ENCODE peak calls at places on chromosome 6, in nine cellular contexts. H is OCI-LY7, V is omental fat pad, O is A549, W is fibroblast of the aortic adventitia, M is RWPE1, E is natural killer cell, F is fibroblast of mammary gland, X is upper lobe of left lung. P is an unnamed sample.

GRCh38 chr6:119284861-119285521 is 64.6 kb downstream of the MAN1A1 start:
- DNase-seq in H (peak), V (no peak), O (no peak), W (no peak), M (no peak), E (no peak), F (no peak), X (no peak), P (no peak)

GRCh38 chr6:103908898-103909297 is 950.8 kb downstream of the HACE1 start:
- DNase-seq in H (no peak), V (no peak), O (no peak), W (no peak), M (no peak), E (no peak), F (no peak), X (no peak), P (no peak)

GRCh38 chr6:163741743-163742363 is 327.3 kb downstream of the QKI start:
- DNase-seq in H (no peak), V (no peak), O (no peak), W (no peak), M (no peak), E (no peak), F (no peak), X (no peak), P (no peak)

GRCh38 chr6:108945686-108946158 is 97.5 kb downstream of the ARMC2 start:
- DNase-seq in H (no peak), V (no peak), O (no peak), W (peak), M (no peak), E (no peak), F (peak), X (no peak), P (no peak)

GRCh38 chr6:71410164-71410566 is 121.6 kb downstream of the OGFRL1 start:
- DNase-seq in H (peak), V (no peak), O (no peak), W (no peak), M (no peak), E (no peak), F (peak), X (no peak), P (no peak)

GRCh38 chr6:85390105-85390728 is 59.7 kb upstream of the NT5E start:
- DNase-seq in H (no peak), V (no peak), O (no peak), W (peak), M (no peak), E (no peak), F (peak), X (no peak), P (no peak)

GRCh38 chr6:147205690-147206600 is 1.7 kb downstream of the STXBP5 start:
- DNase-seq in H (no peak), V (no peak), O (no peak), W (peak), M (no peak), E (no peak), F (peak), X (peak), P (no peak)

GRCh38 chr6:159727717-159728440 is 573 bp downstream of the WTAP start:
- DNase-seq in H (peak), V (no peak), O (peak), W (peak), M (no peak), E (no peak), F (peak), X (no peak), P (no peak)

GRCh38 chr6:44127186-44128019 is at the start of the genes MRPL14 and TMEM63B:
- DNase-seq in H (peak), V (peak), O (peak), W (peak), M (peak), E (peak), F (peak), X (peak), P (peak)

GRCh38 chr6:159701413-159701999 is 8.5 kb upstream of the SOD2 start:
- DNase-seq in H (no peak), V (no peak), O (peak), W (peak), M (peak), E (no peak), F (peak), X (no peak), P (no peak)

GRCh38 chr6:11848852-11849731 is 70.5 kb upstream of the ADTRP start:
- DNase-seq in H (no peak), V (no peak), O (no peak), W (peak), M (no peak), E (no peak), F (peak), X (no peak), P (no peak)

GRCh38 chr6:42138630-42139619 is 3.5 kb downstream of the C6orf132 start:
- DNase-seq in H (no peak), V (no peak), O (no peak), W (no peak), M (no peak), E (no peak), F (peak), X (no peak), P (no peak)

GRCh38 chr6:154289818-154290508 is 66.6 kb downstream of the IPCEF1 start:
- DNase-seq in H (no peak), V (no peak), O (no peak), W (no peak), M (no peak), E (no peak), F (no peak), X (no peak), P (no peak)

GRCh38 chr6:110534731-110535164 is 58.3 kb upstream of the SLC22A16 start:
- DNase-seq in H (no peak), V (no peak), O (no peak), W (peak), M (no peak), E (no peak), F (peak), X (no peak), P (no peak)

GRCh38 chr6:11770546-11771466 is 7.8 kb downstream of the ADTRP start:
- DNase-seq in H (no peak), V (peak), O (peak), W (peak), M (peak), E (no peak), F (peak), X (peak), P (peak)

GRCh38 chr6:135084916-135085269 is 30.3 kb upstream of the HBS1L start:
- DNase-seq in H (no peak), V (no peak), O (no peak), W (no peak), M (no peak), E (no peak), F (no peak), X (no peak), P (no peak)

GRCh38 chr6:5425267-5425666 is 164.0 kb downstream of the FARS2 start:
- DNase-seq in H (no peak), V (no peak), O (no peak), W (no peak), M (no peak), E (no peak), F (no peak), X (no peak), P (no peak)

GRCh38 chr6:5423251-5423650 is 161.9 kb downstream of the FARS2 start:
- DNase-seq in H (no peak), V (no peak), O (no peak), W (no peak), M (no peak), E (no peak), F (no peak), X (no peak), P (no peak)

GRCh38 chr6:5425797-5426196 is 164.5 kb downstream of the FARS2 start:
- DNase-seq in H (no peak), V (no peak), O (no peak), W (no peak), M (no peak), E (no peak), F (no peak), X (no peak), P (no peak)

DNA sequence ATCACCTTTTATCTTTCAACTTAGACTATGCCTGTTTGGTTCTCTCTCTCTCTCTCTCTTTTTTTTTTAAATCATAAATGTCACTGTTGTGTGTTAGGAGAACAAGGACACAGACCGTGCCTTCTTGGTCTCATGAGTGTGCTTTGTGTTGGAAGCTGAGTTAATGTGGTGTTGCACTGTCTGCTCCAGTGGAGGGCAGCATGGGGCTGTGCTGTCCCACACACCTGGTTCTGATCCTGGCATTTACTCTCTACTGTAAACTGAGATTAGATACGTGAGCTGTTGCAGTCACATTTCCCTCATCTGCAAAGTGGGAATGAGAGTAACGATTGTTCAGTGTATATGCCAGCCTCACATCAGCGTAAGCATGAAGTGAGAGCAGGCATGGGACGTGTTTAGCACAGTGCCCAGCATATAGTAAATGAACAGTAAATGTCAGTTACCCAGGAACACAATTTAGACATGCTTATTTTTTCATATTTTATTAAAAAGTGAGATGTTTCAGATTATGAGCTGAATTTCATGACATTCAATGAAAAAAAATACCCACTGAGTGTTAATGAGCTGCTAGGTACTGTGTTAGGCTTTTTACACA is 161.1 kb downstream of the FARS2 start:
- DNase-seq in H (peak), V (no peak), O (no peak), W (peak), M (peak), E (no peak), F (peak), X (no peak), P (no peak)
- TF ChIP-seq CTCF in H (peak), V (no peak), O (peak), W (peak), M (peak), E (peak), F (peak), X (peak), P (peak)

GRCh38 chr6:168447741-168448140 is 6.8 kb downstream of the SMOC2 start:
- DNase-seq in H (no peak), V (no peak), O (no peak), W (no peak), M (no peak), E (no peak), F (no peak), X (no peak), P (peak)

GRCh38 chr6:168450921-168451320 is 9.9 kb downstream of the SMOC2 start:
- DNase-seq in H (no peak), V (no peak), O (no peak), W (no peak), M (no peak), E (no peak), F (no peak), X (no peak), P (no peak)

GRCh38 chr6:168452685-168453377 is 11.8 kb downstream of the SMOC2 start:
- DNase-seq in H (no peak), V (no peak), O (no peak), W (peak), M (no peak), E (no peak), F (no peak), X (no peak), P (no peak)

GRCh38 chr6:168448243-168448855 is 7.4 kb downstream of the SMOC2 start:
- DNase-seq in H (no peak), V (no peak), O (no peak), W (no peak), M (no peak), E (no peak), F (no peak), X (no peak), P (peak)

GRCh38 chr6:168451805-168452204 is 10.8 kb downstream of the SMOC2 start:
- DNase-seq in H (no peak), V (no peak), O (no peak), W (no peak), M (peak), E (no peak), F (no peak), X (no peak), P (no peak)
- TF ChIP-seq CTCF in H (no peak), V (no peak), O (no peak), W (peak), M (peak), E (no peak), F (peak), X (no peak), P (peak)

GRCh38 chr6:150189176-150189575 is 46.3 kb downstream of the PPP1R14C start:
- DNase-seq in H (peak), V (no peak), O (no peak), W (no peak), M (no peak), E (no peak), F (no peak), X (no peak), P (no peak)
- TF ChIP-seq CTCF in H (peak), V (no peak), O (no peak), W (no peak), M (no peak), E (no peak), F (no peak), X (no peak), P (no peak)

GRCh38 chr6:13593720-13594119 is 19.3 kb downstream of the SIRT5 start:
- DNase-seq in H (no peak), V (no peak), O (no peak), W (peak), M (no peak), E (no peak), F (no peak), X (no peak), P (peak)

GRCh38 chr6:13591205-13591921 is 17.0 kb downstream of the SIRT5 start:
- DNase-seq in H (no peak), V (no peak), O (no peak), W (no peak), M (no peak), E (no peak), F (no peak), X (no peak), P (peak)

GRCh38 chr6:13593103-13593502 is 18.7 kb downstream of the SIRT5 start:
- DNase-seq in H (no peak), V (no peak), O (no peak), W (no peak), M (no peak), E (no peak), F (no peak), X (no peak), P (peak)

GRCh38 chr6:13600036-13600435 is 15.1 kb upstream of the NOL7 start:
- DNase-seq in H (no peak), V (no peak), O (no peak), W (no peak), M (no peak), E (no peak), F (no peak), X (no peak), P (no peak)

GRCh38 chr6:13597073-13597472 is 18.1 kb upstream of the NOL7 start:
- DNase-seq in H (no peak), V (no peak), O (no peak), W (no peak), M (no peak), E (no peak), F (no peak), X (no peak), P (no peak)
- TF ChIP-seq CTCF in H (no peak), V (no peak), O (no peak), W (no peak), M (no peak), E (no peak), F (no peak), X (no peak), P (no peak)

GRCh38 chr6:28982476-28983266 is 22.4 kb downstream of the ZNF311 start:
- DNase-seq in H (no peak), V (no peak), O (peak), W (peak), M (peak), E (no peak), F (peak), X (no peak), P (no peak)
- TF ChIP-seq CTCF in H (no peak), V (no peak), O (no peak), W (peak), M (peak), E (no peak), F (peak), X (peak), P (peak)

DNA sequence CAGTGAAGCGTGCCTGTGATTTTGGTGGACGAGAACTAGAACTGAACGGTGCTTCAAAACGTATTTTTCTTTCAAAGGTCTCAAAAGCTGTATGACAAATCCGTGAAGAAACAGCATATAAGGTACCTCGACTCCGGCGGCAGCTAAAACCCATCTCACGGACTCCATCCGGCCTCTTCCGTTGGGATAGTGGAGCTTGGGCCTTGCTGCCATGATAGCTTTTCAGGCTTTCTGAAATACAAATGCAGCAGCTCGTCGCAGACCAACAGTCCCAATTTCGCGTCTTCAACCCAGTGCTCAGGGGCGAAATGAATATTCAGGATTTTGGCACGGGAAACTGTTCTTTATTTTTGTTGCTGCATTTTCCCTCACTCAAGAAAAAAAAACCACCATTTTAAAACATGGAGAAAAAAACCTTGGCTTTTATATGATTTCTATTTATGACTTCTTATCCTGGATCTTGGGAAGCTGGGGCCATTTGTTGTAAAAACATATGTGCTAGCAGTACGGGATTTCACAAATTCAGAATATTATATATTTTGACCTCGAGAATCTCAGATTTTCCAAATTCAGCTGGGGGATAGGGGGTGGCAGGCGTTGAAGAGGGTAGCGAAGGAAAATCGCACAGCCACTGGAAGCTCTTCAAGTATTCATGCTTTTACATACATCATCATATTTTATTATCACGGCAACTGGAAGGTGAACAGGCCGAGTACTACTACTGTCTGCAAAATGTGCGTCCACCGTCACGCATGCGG is 874 bp downstream of the GSTA4 start:
- DNase-seq in H (no peak), V (no peak), O (peak), W (peak), M (peak), E (no peak), F (peak), X (peak), P (no peak)
- TF ChIP-seq CTCF in H (no peak), V (no peak), O (no peak), W (no peak), M (no peak), E (no peak), F (no peak), X (no peak), P (no peak)

DNA sequence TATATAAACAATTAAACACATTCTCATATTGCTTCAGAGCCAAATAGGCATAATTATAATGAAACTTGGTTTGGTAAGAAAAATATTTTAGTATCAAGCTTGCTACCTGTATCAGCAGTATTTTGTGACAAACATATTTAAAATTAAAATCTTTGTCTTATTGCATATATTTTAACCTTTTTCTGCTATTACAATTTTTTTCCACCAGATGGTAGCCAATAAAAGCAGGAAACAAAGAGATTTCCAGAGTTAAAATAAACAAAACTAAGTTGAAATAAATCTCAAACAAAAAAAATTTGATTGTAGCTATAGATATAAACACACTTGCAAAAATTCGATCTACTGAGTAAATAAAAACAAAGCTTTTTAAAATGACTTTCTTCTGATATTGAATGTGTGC is 491.3 kb upstream of the GJE1 start:
- DNase-seq in H (no peak), V (no peak), O (no peak), W (peak), M (no peak), E (no peak), F (no peak), X (no peak), P (no peak)
- TF ChIP-seq CTCF in H (no peak), V (no peak), O (no peak), W (peak), M (no peak), E (no peak), F (no peak), X (no peak), P (peak)

DNA sequence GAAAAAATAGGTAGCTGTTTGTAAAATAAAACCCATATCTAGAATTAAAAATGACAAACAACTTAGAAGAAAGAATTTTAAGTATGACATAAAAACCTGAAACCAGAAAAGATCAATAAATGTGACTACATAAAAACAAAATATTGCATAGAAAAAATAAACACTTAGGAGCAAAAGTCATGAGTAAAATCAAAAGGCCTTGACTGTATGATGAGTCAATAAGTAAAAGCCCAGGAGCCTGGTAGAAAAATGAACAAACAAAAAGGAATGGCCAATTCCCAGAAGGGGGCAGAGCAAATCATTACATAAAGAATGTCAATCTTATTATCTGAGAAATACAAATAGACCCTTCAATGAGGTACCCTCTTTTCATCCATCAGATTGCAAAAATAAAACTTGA is 20.7 kb upstream of the ENPP1 start:
- DNase-seq in H (no peak), V (no peak), O (no peak), W (no peak), M (no peak), E (no peak), F (peak), X (no peak), P (no peak)
- TF ChIP-seq CTCF in H (no peak), V (no peak), O (no peak), W (no peak), M (no peak), E (no peak), F (no peak), X (no peak), P (no peak)

GRCh38 chr6:33000053-33000452 is 9.3 kb downstream of the HLA-DOA start:
- DNase-seq in H (peak), V (no peak), O (no peak), W (no peak), M (no peak), E (no peak), F (no peak), X (peak), P (no peak)
- TF ChIP-seq CTCF in H (peak), V (no peak), O (peak), W (no peak), M (no peak), E (no peak), F (no peak), X (peak), P (no peak)